ENCODE peak calls at places on chromosomes 12 and 14, in seven cellular contexts. H is foreskin fibroblast, Z is tibial artery, S is hepatocyte, N is endothelial cell, L is WERI-Rb-1, E is PC-3. B is an unnamed sample.

GRCh38 chr14:30251017-30251416 is 307.9 kb upstream of the G2E3 start:
- DNase-seq in Z (no peak), L (no peak), H (no peak), N (no peak), E (peak; percentile 12), S (no peak), B (no peak)

GRCh38 chr14:20659813-20660395 is 18.4 kb upstream of the OR6S1 start:
- DNase-seq in H (no peak), L (no peak), S (no peak), Z (no peak), E (no peak), N (no peak), B (no peak)

GRCh38 chr12:18389820-18390219 is 128.5 kb downstream of the PIK3C2G start:
- DNase-seq in N (no peak), E (no peak), Z (no peak), L (no peak), S (no peak), H (no peak), B (no peak)

GRCh38 chr12:42887657-42888056 is 298.1 kb upstream of the PRICKLE1 start:
- DNase-seq in S (no peak), E (peak; percentile 68), Z (no peak), H (peak; percentile 11), L (no peak), N (no peak), B (no peak)

GRCh38 chr12:12726543-12727093 is 9.4 kb downstream of the CDKN1B start:
- DNase-seq in L (no peak), Z (no peak), N (no peak), E (peak; percentile 57), S (no peak), H (peak; percentile 90), B (no peak)

GRCh38 chr12:9776795-9777194 is 16.1 kb upstream of the CD69 start:
- DNase-seq in Z (no peak), H (no peak), E (peak; percentile 9), L (no peak), S (no peak), N (no peak), B (no peak)

GRCh38 chr12:5511644-5512584 is 80.0 kb downstream of the NTF3 start:
- DNase-seq in L (no peak), H (peak; percentile 81), S (peak; percentile 36), Z (no peak), N (peak; percentile 47), E (peak; percentile 6), B (no peak)

GRCh38 chr14:26522985-26523384 is 74.8 kb downstream of the NOVA1 start:
- DNase-seq in S (no peak), N (no peak), Z (no peak), E (peak; percentile 27), L (no peak), H (peak; percentile 78), B (no peak)

GRCh38 chr12:8038659-8039114 is 6.2 kb downstream of the FOXJ2 start:
- DNase-seq in Z (peak; percentile 85), E (no peak), H (peak; percentile 81), N (no peak), L (peak; percentile 41), S (peak; percentile 81), B (peak; percentile 61)

GRCh38 chr12:54040148-54040494 is 7.3 kb downstream of the HOXC5 start:
- DNase-seq in Z (peak; percentile 72), S (no peak), E (peak; percentile 11), N (no peak), H (no peak), L (no peak), B (no peak)

GRCh38 chr14:65751510-65751909 is 339.0 kb downstream of the FUT8 start:
- DNase-seq in E (no peak), H (no peak), N (no peak), Z (no peak), S (no peak), L (peak; percentile 65), B (no peak)

GRCh38 chr12:104782296-104782695 is 175.8 kb downstream of the SLC41A2 start:
- DNase-seq in E (no peak), N (no peak), L (no peak), H (no peak), S (no peak), Z (no peak), B (no peak)

GRCh38 chr12:82996168-82996812 is 309.6 kb downstream of the TMTC2 start:
- DNase-seq in H (no peak), L (no peak), E (peak; percentile 59), Z (no peak), S (peak; percentile 18), N (no peak), B (no peak)

GRCh38 chr12:124608451-124608870 is 41.0 kb upstream of the NCOR2 start:
- DNase-seq in E (peak; percentile 61), N (no peak), H (peak; percentile 41), L (no peak), S (no peak), Z (no peak), B (peak; percentile 37)

GRCh38 chr14:49173765-49174373 is 412.3 kb downstream of the RPS29 start:
- DNase-seq in H (peak; percentile 40), L (peak; percentile 81), Z (no peak), S (peak; percentile 84), N (peak; percentile 79), E (peak; percentile 88), B (peak; percentile 82)

GRCh38 chr14:35386673-35387125 is 17.9 kb downstream of the NFKBIA start:
- DNase-seq in E (no peak), H (peak; percentile 58), Z (no peak), S (no peak), L (no peak), N (no peak), B (peak; percentile 55)

GRCh38 chr14:25136811-25137210 is 86.9 kb upstream of the STXBP6 start:
- DNase-seq in L (no peak), H (no peak), N (no peak), S (no peak), E (no peak), Z (no peak), B (no peak)

GRCh38 chr12:23757541-23757962 is 191.9 kb downstream of the SOX5 start:
- DNase-seq in S (no peak), Z (no peak), N (peak; percentile 8), E (no peak), H (no peak), L (no peak), B (no peak)

DNA sequence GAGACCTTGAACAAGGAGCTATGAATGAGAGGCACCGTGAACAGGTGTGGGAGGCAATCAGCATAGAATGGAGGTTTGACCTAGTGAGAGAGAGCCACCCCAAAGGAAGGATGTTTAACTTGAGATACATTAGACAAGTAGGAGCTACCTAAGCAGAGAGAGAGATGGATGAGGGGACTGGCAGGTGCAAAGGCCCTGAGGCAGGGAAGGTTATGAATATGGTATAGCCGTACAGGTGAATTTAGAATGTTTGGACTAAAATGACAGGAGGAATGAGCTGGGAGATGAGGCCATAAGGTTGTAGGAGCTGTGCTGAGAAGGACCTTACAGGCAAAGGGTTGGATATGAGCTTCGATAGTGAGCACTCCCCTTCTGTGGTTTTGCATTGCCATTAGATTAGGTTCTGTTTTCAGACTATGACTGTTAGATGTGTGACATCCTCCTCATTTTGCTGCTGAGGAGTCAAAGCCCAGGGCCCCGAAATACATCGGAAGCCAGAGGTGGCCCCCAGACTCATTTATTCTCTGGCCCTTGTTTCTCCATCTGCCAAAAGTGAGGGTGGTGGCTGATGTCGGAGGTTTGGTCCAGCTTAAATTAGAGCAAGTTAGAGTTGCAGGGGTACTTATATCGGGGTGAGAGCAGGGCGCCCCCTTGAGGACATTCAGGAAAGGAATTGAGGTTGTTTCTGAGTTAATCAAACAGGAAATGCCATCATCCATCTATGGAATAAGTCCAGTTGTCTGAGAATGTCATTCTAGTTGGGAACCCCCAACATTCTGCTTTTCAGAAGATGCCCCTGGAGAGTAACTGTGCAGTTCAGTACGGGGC is 29.4 kb downstream of the SLC24A4 start:
- DNase-seq in N (peak; percentile 28), E (peak; percentile 23), H (peak; percentile 21), Z (no peak), L (peak; percentile 52), S (no peak), B (no peak)
- TF ChIP-seq CTCF in N (peak; percentile 75), E (peak; percentile 69), H (peak; percentile 30), Z (peak; percentile 5), L (peak; percentile 57), S (peak; percentile 24), B (peak; percentile 60)

GRCh38 chr14:52729925-52730707 is at the start of gene STYX:
- DNase-seq in Z (peak; percentile 99), N (peak; percentile 98), S (peak; percentile 100), H (peak; percentile 100), L (peak; percentile 99), E (peak; percentile 99), B (peak; percentile 100)
- TF ChIP-seq CTCF in Z (peak; percentile 30), N (peak; percentile 13), S (no peak), H (no peak), L (no peak), E (no peak), B (no peak)

GRCh38 chr14:86955955-86956354 is 1037.0 kb downstream of the GALC start:
- DNase-seq in H (no peak), N (no peak), E (no peak), S (no peak), L (no peak), Z (no peak), B (no peak)

GRCh38 chr14:86961106-86961716 is 1031.8 kb downstream of the GALC start:
- DNase-seq in N (peak; percentile 21), E (peak; percentile 38), H (peak; percentile 21), Z (no peak), L (no peak), S (peak; percentile 50), B (no peak)
- TF ChIP-seq CTCF in N (peak; percentile 75), E (peak; percentile 51), H (peak; percentile 32), Z (peak; percentile 4), L (no peak), S (peak; percentile 46), B (peak; percentile 80)

DNA sequence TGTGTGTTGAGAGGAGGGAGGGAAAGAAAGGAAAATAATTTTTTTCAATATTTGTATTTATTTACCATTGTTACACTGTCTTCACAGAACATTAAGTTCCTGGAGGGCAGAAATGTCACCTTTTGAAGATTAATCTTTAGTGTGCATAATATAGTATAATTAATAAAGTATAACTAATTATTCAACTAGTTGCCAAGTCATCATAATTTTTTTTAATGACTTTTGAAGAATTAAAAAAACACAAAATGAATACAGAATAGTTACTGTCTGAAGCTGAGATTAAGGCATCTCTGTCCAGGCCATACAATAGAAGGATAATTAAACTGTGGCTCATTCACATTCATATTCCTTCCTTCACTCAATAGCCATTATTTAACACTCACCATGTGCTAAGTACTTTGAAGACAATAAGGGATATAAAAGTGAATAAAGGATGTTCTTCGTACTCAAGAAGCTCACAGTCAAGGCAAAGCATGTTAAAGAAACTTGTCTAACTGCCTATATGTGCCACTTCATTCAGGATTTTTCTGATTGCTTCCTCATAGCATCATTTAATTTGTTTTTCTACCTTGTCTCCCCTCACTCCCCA is 41.7 kb downstream of the DCP1B start:
- DNase-seq in S (no peak), N (no peak), Z (no peak), E (no peak), H (no peak), L (no peak), B (no peak)
- TF ChIP-seq CTCF in S (no peak), N (no peak), Z (no peak), E (no peak), H (no peak), L (no peak), B (no peak)

B was measured in glutamatergic neuron.